ENCODE peak calls at places on chromosomes 13 and 19, in four cellular contexts. One of them, this sample, is unnamed.

GRCh38 chr19:44752123-44752815 is 3.8 kb downstream of the BCL3 start:
- DNase-seq in B cell: no peak
- DNase-seq in ovary: no peak
- DNase-seq in left ventricle myocardium inferior: no peak
- DNase-seq in this sample: no peak

GRCh38 chr13:20553309-20553708 is 13.6 kb upstream of the IFT88 start:
- DNase-seq in B cell: no peak
- DNase-seq in ovary: no peak
- DNase-seq in left ventricle myocardium inferior: no peak
- DNase-seq in this sample: no peak

GRCh38 chr13:27712421-27712820 is 79.9 kb upstream of the GSX1 start:
- DNase-seq in B cell: no peak
- DNase-seq in ovary: no peak
- DNase-seq in left ventricle myocardium inferior: no peak
- DNase-seq in this sample: no peak

GRCh38 chr19:49887653-49888477 is 8.8 kb downstream of the IL4I1 start:
- DNase-seq in B cell: no peak
- DNase-seq in ovary: no peak
- DNase-seq in left ventricle myocardium inferior: no peak
- DNase-seq in this sample: no peak

GRCh38 chr13:107124129-107124718 is 556.3 kb upstream of the ARGLU1 start:
- DNase-seq in B cell: no peak
- DNase-seq in ovary: no peak
- DNase-seq in left ventricle myocardium inferior: no peak
- DNase-seq in this sample: no peak

GRCh38 chr19:44212865-44213346 is 574 bp downstream of the ZNF227 start:
- DNase-seq in B cell: no peak
- DNase-seq in ovary: no peak
- DNase-seq in left ventricle myocardium inferior: no peak
- DNase-seq in this sample: no peak

GRCh38 chr19:7120499-7120898 is 51.0 kb downstream of the ZNF557 start:
- DNase-seq in B cell: no peak
- DNase-seq in ovary: no peak
- DNase-seq in left ventricle myocardium inferior: no peak
- DNase-seq in this sample: no peak

GRCh38 chr19:17086129-17086528 is 10.6 kb downstream of the MYO9B start:
- DNase-seq in B cell: no peak
- DNase-seq in ovary: no peak
- DNase-seq in left ventricle myocardium inferior: no peak
- DNase-seq in this sample: no peak

GRCh38 chr19:57934820-57935665 is at the start of gene ZNF418:
- DNase-seq in B cell: peak
- DNase-seq in ovary: peak
- DNase-seq in left ventricle myocardium inferior: peak
- DNase-seq in this sample: peak

GRCh38 chr19:44908836-44909201 is 3.2 kb downstream of the APOE start:
- DNase-seq in B cell: no peak
- DNase-seq in ovary: no peak
- DNase-seq in left ventricle myocardium inferior: no peak
- DNase-seq in this sample: no peak

GRCh38 chr19:2095338-2095938 is 688 bp downstream of the MOB3A start:
- DNase-seq in B cell: no peak
- DNase-seq in ovary: peak
- DNase-seq in left ventricle myocardium inferior: no peak
- DNase-seq in this sample: no peak

GRCh38 chr13:77002590-77003190 is 10.8 kb downstream of the CLN5 start:
- DNase-seq in B cell: no peak
- DNase-seq in ovary: no peak
- DNase-seq in left ventricle myocardium inferior: no peak
- DNase-seq in this sample: no peak

GRCh38 chr19:15810335-15810734 is 5.1 kb downstream of the OR10H1 start:
- DNase-seq in B cell: no peak
- DNase-seq in ovary: no peak
- DNase-seq in left ventricle myocardium inferior: no peak
- DNase-seq in this sample: no peak
- TF ChIP-seq CTCF in B cell: no peak
- TF ChIP-seq CTCF in ovary: peak
- TF ChIP-seq CTCF in left ventricle myocardium inferior: peak
- TF ChIP-seq CTCF in this sample: no peak

GRCh38 chr19:29687897-29688728 is 22.9 kb downstream of the PLEKHF1 start:
- DNase-seq in B cell: no peak
- DNase-seq in ovary: no peak
- DNase-seq in left ventricle myocardium inferior: no peak
- DNase-seq in this sample: peak

GRCh38 chr19:29694669-29695627 is 20.1 kb downstream of the C19orf12 start:
- DNase-seq in B cell: peak
- DNase-seq in ovary: peak
- DNase-seq in left ventricle myocardium inferior: peak
- DNase-seq in this sample: peak

GRCh38 chr19:29687244-29687896 is 22.1 kb downstream of the PLEKHF1 start:
- DNase-seq in B cell: no peak
- DNase-seq in ovary: peak
- DNase-seq in left ventricle myocardium inferior: no peak
- DNase-seq in this sample: peak

GRCh38 chr19:29694166-29694565 is 20.9 kb downstream of the C19orf12 start:
- DNase-seq in B cell: no peak
- DNase-seq in ovary: no peak
- DNase-seq in left ventricle myocardium inferior: no peak
- DNase-seq in this sample: no peak

GRCh38 chr19:29690842-29691241 is 24.2 kb downstream of the C19orf12 start:
- DNase-seq in B cell: peak
- DNase-seq in ovary: no peak
- DNase-seq in left ventricle myocardium inferior: no peak
- DNase-seq in this sample: no peak
- TF ChIP-seq CTCF in B cell: peak
- TF ChIP-seq CTCF in ovary: no peak
- TF ChIP-seq CTCF in left ventricle myocardium inferior: peak
- TF ChIP-seq CTCF in this sample: peak

GRCh38 chr13:23613971-23614370 is 43.8 kb downstream of the TNFRSF19 start:
- DNase-seq in B cell: no peak
- DNase-seq in ovary: no peak
- DNase-seq in left ventricle myocardium inferior: no peak
- DNase-seq in this sample: no peak

GRCh38 chr13:23615677-23616076 is 45.5 kb downstream of the TNFRSF19 start:
- DNase-seq in B cell: no peak
- DNase-seq in ovary: no peak
- DNase-seq in left ventricle myocardium inferior: no peak
- DNase-seq in this sample: no peak

GRCh38 chr13:23618341-23618740 is 48.1 kb downstream of the TNFRSF19 start:
- DNase-seq in B cell: no peak
- DNase-seq in ovary: no peak
- DNase-seq in left ventricle myocardium inferior: no peak
- DNase-seq in this sample: peak

GRCh38 chr13:23617551-23618014 is 47.4 kb downstream of the TNFRSF19 start:
- DNase-seq in B cell: no peak
- DNase-seq in ovary: no peak
- DNase-seq in left ventricle myocardium inferior: no peak
- DNase-seq in this sample: peak

GRCh38 chr13:23616228-23616627 is 46.0 kb downstream of the TNFRSF19 start:
- DNase-seq in B cell: no peak
- DNase-seq in ovary: no peak
- DNase-seq in left ventricle myocardium inferior: no peak
- DNase-seq in this sample: no peak
- TF ChIP-seq CTCF in B cell: no peak
- TF ChIP-seq CTCF in ovary: no peak
- TF ChIP-seq CTCF in left ventricle myocardium inferior: no peak
- TF ChIP-seq CTCF in this sample: no peak

GRCh38 chr19:30066781-30067759 is 125.0 kb downstream of the URI1 start:
- DNase-seq in B cell: no peak
- DNase-seq in ovary: no peak
- DNase-seq in left ventricle myocardium inferior: no peak
- DNase-seq in this sample: no peak

GRCh38 chr19:30064021-30064699 is 122.1 kb downstream of the URI1 start:
- DNase-seq in B cell: no peak
- DNase-seq in ovary: no peak
- DNase-seq in left ventricle myocardium inferior: no peak
- DNase-seq in this sample: no peak

GRCh38 chr19:30063184-30064020 is 121.4 kb downstream of the URI1 start:
- DNase-seq in B cell: no peak
- DNase-seq in ovary: no peak
- DNase-seq in left ventricle myocardium inferior: no peak
- DNase-seq in this sample: no peak

GRCh38 chr19:30064776-30065494 is 122.9 kb downstream of the URI1 start:
- DNase-seq in B cell: no peak
- DNase-seq in ovary: no peak
- DNase-seq in left ventricle myocardium inferior: no peak
- DNase-seq in this sample: no peak

DNA sequence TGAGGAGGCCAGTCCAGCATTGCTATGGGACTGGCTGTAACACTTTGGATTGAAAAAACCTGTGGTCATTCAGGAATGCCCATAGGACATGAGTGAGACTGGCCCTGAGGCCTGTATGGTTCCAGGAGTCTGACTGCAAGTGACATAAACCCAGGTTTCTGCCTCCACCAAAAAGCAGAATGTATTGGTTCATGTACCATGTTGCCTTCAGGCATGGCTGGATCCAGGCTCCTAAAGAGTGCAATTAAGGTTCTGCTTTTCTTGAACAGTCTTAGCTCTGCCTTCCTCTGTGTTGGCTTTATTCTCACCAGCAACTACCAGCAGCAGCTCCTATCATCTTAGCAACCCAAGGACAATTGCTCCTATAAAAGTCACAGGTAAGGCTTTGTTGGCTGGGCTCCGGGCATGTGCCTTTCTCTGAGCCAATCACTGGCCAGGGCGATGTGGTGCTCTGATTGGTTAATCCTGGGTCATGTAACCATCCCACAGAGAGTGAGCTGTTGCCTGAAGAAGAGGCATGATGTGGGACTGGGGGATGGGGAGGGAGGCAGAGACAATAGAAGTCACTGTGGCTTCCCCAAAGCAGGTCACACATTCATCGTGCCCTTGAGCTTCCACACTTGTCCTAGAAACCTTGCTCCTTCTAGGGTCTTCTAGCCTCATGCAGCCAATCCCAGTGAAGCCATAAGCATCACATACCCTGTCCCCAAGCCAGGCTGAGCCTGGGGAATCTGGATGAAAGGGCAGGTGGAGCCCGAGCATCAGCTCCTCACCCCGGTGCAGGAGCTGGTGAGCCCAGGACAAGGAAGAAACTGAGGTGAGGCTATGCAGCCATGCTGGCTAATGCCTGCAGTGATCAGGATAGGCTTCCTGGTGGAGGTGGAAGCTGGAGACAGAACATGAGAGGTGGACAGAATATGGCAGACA is 123.9 kb downstream of the URI1 start:
- DNase-seq in B cell: no peak
- DNase-seq in ovary: no peak
- DNase-seq in left ventricle myocardium inferior: no peak
- DNase-seq in this sample: no peak
- TF ChIP-seq CTCF in B cell: no peak
- TF ChIP-seq CTCF in ovary: no peak
- TF ChIP-seq CTCF in left ventricle myocardium inferior: no peak
- TF ChIP-seq CTCF in this sample: no peak

GRCh38 chr19:18204394-18205179 is 745 bp upstream of the RAB3A start:
- DNase-seq in B cell: no peak
- DNase-seq in ovary: peak
- DNase-seq in left ventricle myocardium inferior: no peak
- DNase-seq in this sample: no peak

GRCh38 chr19:18203408-18203862 is 407 bp downstream of the RAB3A start:
- DNase-seq in B cell: peak
- DNase-seq in ovary: peak
- DNase-seq in left ventricle myocardium inferior: peak
- DNase-seq in this sample: no peak

GRCh38 chr19:18205180-18205915 is 1.5 kb upstream of the RAB3A start:
- DNase-seq in B cell: peak
- DNase-seq in ovary: peak
- DNase-seq in left ventricle myocardium inferior: peak
- DNase-seq in this sample: peak

GRCh38 chr19:18202759-18203407 is 959 bp downstream of the RAB3A start:
- DNase-seq in B cell: no peak
- DNase-seq in ovary: peak
- DNase-seq in left ventricle myocardium inferior: no peak
- DNase-seq in this sample: no peak

GRCh38 chr19:18203863-18204393 is at the start of gene RAB3A:
- DNase-seq in B cell: peak
- DNase-seq in ovary: peak
- DNase-seq in left ventricle myocardium inferior: peak
- DNase-seq in this sample: peak
- TF ChIP-seq CTCF in B cell: no peak
- TF ChIP-seq CTCF in ovary: peak
- TF ChIP-seq CTCF in left ventricle myocardium inferior: no peak
- TF ChIP-seq CTCF in this sample: no peak

DNA sequence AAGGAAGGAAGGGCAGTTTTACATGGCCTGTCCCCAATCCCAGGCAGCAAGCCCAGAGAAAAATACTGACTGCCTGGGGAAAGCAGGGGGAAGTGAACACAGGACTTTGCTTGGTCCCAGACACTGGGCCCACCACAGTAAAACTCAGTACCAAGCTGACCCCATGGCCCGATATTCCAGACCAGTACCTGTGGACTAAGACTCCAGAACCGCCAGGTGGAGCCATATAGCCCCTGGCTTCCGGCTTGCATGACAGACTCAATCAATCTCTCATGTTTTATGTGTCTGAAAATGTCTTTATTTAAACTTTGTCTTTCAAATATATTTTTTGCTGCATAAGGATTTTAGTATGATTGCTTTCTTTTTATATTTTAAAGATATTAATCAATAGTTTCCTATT is 767.9 kb upstream of the SLITRK6 start:
- DNase-seq in B cell: no peak
- DNase-seq in ovary: no peak
- DNase-seq in left ventricle myocardium inferior: no peak
- DNase-seq in this sample: no peak
- TF ChIP-seq CTCF in B cell: no peak
- TF ChIP-seq CTCF in ovary: no peak
- TF ChIP-seq CTCF in left ventricle myocardium inferior: no peak
- TF ChIP-seq CTCF in this sample: no peak

This sample was measured in AG09309.